ENCODE peak calls at places on chromosomes 16 and 17, in four cellular contexts. V is ascending aorta; I is CD8-positive, alpha-beta memory T cell; S is Ammon's horn. E is an unnamed sample.

GRCh38 chr17:61583242-61583641 is 7.8 kb downstream of the NACA2 start:
- DNase-seq in I (no peak), S (no peak), V (no peak), E (no peak)

GRCh38 chr17:80971704-80972304 is 19.8 kb upstream of the CHMP6 start:
- DNase-seq in V (no peak), I (no peak), S (no peak), E (no peak)

GRCh38 chr17:72233981-72234380 is 113.2 kb downstream of the SOX9 start:
- DNase-seq in V (no peak), S (peak), I (no peak), E (no peak)

GRCh38 chr16:24167129-24167528 is 89.0 kb upstream of the CACNG3 start:
- DNase-seq in S (no peak), V (no peak), I (no peak), E (no peak)

GRCh38 chr16:4511441-4512082 is 27.0 kb downstream of the CDIP1 start:
- DNase-seq in V (no peak), I (no peak), S (peak), E (no peak)

GRCh38 chr16:58021661-58022551 is 3.6 kb upstream of the MMP15 start:
- DNase-seq in V (no peak), I (no peak), S (no peak), E (no peak)

GRCh38 chr16:73737637-73738036 is 559.0 kb upstream of the PSMD7 start:
- DNase-seq in S (no peak), I (no peak), V (no peak), E (no peak)

GRCh38 chr17:57788710-57789109 is 43.6 kb upstream of the CCDC182 start:
- DNase-seq in V (no peak), I (no peak), S (no peak), E (no peak)

GRCh38 chr17:20171741-20172377 is 162.7 kb downstream of the SPECC1 start:
- DNase-seq in V (no peak), I (no peak), S (no peak), E (no peak)

GRCh38 chr16:88454315-88455057 is 1.4 kb downstream of the ZFPM1 start:
- DNase-seq in V (no peak), I (peak), S (no peak), E (no peak)

GRCh38 chr17:9240659-9241370 is 219.5 kb downstream of the NTN1 start:
- DNase-seq in V (peak), I (no peak), S (peak), E (no peak)

GRCh38 chr17:51537996-51538550 is 277.7 kb downstream of the UTP18 start:
- DNase-seq in I (no peak), S (no peak), V (no peak), E (no peak)

E was measured in naive thymus-derived CD8-positive, alpha-beta T cell.